ENCODE peak calls at places on chromosomes 1 and 21, in nine cellular contexts. N is prostate gland; S is AG04450; U is effector CD4-positive, alpha-beta T cell; J is PC-9; G is activated T-helper 1 cell treated with anti-CD3 and anti-CD28 coated beads, Interleukin-2, amount 50 U/mL, for 16 hours; W is osteocyte; E is stimulated activated CD8-positive, alpha-beta memory T cell treated with anti-CD3 and anti-CD28 coated beads, Interleukin-2, amount 100 ng/mL, for 1 hour; K is stimulated activated CD4-positive, alpha-beta T cell treated with anti-CD3 and anti-CD28 coated beads, Interleukin-12 subunit alpha, Interleukin-12 subunit beta, amount 100 ng/mL, for 48 hours. F is an unnamed sample.

GRCh38 chr1:199264911-199265310 is 626.1 kb downstream of the PTPRC start:
- DNase-seq in N (no peak), S (no peak), U (no peak), J (no peak), G (no peak), W (no peak), E (no peak), K (no peak), F (no peak)

GRCh38 chr21:32371913-32372314 is 20.9 kb downstream of the URB1 start:
- DNase-seq in N (peak; percentile 86), S (peak; percentile 52), U (no peak), J (peak; percentile 56), G (no peak), W (no peak), E (no peak), K (no peak), F (no peak)

GRCh38 chr1:98294127-98294526 is 367.4 kb upstream of the SNX7 start:
- DNase-seq in N (no peak), S (no peak), U (no peak), J (no peak), G (no peak), W (no peak), E (no peak), K (no peak), F (no peak)

GRCh38 chr1:170221031-170221430 is 75.3 kb downstream of the NTMT2 start:
- DNase-seq in N (no peak), S (no peak), U (no peak), J (no peak), G (no peak), W (no peak), E (no peak), K (no peak), F (no peak)

GRCh38 chr1:107748529-107748928 is 216.5 kb downstream of the VAV3 start:
- DNase-seq in N (no peak), S (no peak), U (no peak), J (no peak), G (no peak), W (no peak), E (no peak), K (no peak), F (no peak)

GRCh38 chr1:225996946-225997545 is 2.1 kb downstream of the SDE2 start:
- DNase-seq in N (no peak), S (no peak), U (no peak), J (no peak), G (no peak), W (no peak), E (no peak), K (no peak), F (no peak)

GRCh38 chr1:184910596-184910995 is 63.7 kb downstream of the NIBAN1 start:
- DNase-seq in N (no peak), S (no peak), U (no peak), J (no peak), G (no peak), W (no peak), E (no peak), K (no peak), F (no peak)

GRCh38 chr1:230589951-230590350 is 52.3 kb upstream of the COG2 start:
- DNase-seq in N (no peak), S (no peak), U (no peak), J (no peak), G (no peak), W (no peak), E (no peak), K (no peak), F (no peak)

GRCh38 chr1:39981957-39982356 is 27.0 kb downstream of the MFSD2A start:
- DNase-seq in N (no peak), S (peak; percentile 71), U (no peak), J (peak; percentile 93), G (no peak), W (no peak), E (no peak), K (no peak), F (no peak)

F was measured in mesothelial cell of epicardium.